ENCODE peak calls at places on chromosomes 7 and 10, in ten cellular contexts. One of them, this sample, is unnamed. For H3K4me1, the result is how much of the 10 kb centered on the place peaks cover.

GRCh38 chr10:124520553-124521428 is 59.2 kb downstream of the LHPP start:
- DNase-seq in CD4-positive, alpha-beta memory T cell: no peak
- DNase-seq in GM23338: no peak
- DNase-seq in tibial nerve: no peak
- DNase-seq in psoas muscle: no peak
- DNase-seq in PC-3: no peak
- DNase-seq in OCI-LY7: no peak
- DNase-seq in heart left ventricle: peak
- DNase-seq in CD8-positive, alpha-beta memory T cell: no peak
- DNase-seq in HepG2: no peak
- DNase-seq in this sample: no peak

GRCh38 chr10:132389631-132390454 is 7.2 kb upstream of the PWWP2B start:
- DNase-seq in CD4-positive, alpha-beta memory T cell: no peak
- DNase-seq in GM23338: peak
- DNase-seq in tibial nerve: no peak
- DNase-seq in psoas muscle: peak
- DNase-seq in PC-3: no peak
- DNase-seq in OCI-LY7: peak
- DNase-seq in heart left ventricle: peak
- DNase-seq in CD8-positive, alpha-beta memory T cell: no peak
- DNase-seq in HepG2: no peak
- DNase-seq in this sample: no peak

GRCh38 chr7:151063212-151063561 is 3.8 kb downstream of the SLC4A2 start:
- DNase-seq in CD4-positive, alpha-beta memory T cell: no peak
- DNase-seq in GM23338: peak
- DNase-seq in tibial nerve: peak
- DNase-seq in psoas muscle: peak
- DNase-seq in PC-3: peak
- DNase-seq in OCI-LY7: no peak
- DNase-seq in heart left ventricle: no peak
- DNase-seq in CD8-positive, alpha-beta memory T cell: no peak
- DNase-seq in HepG2: peak
- DNase-seq in this sample: no peak

GRCh38 chr10:15877836-15878576 is 17.7 kb upstream of the MINDY3 start:
- DNase-seq in CD4-positive, alpha-beta memory T cell: no peak
- DNase-seq in GM23338: peak
- DNase-seq in tibial nerve: no peak
- DNase-seq in psoas muscle: no peak
- DNase-seq in PC-3: peak
- DNase-seq in OCI-LY7: no peak
- DNase-seq in heart left ventricle: no peak
- DNase-seq in CD8-positive, alpha-beta memory T cell: no peak
- DNase-seq in HepG2: peak
- DNase-seq in this sample: no peak

GRCh38 chr7:83984076-83984475 is 210.5 kb downstream of the SEMA3A start:
- DNase-seq in CD4-positive, alpha-beta memory T cell: no peak
- DNase-seq in GM23338: no peak
- DNase-seq in tibial nerve: no peak
- DNase-seq in psoas muscle: no peak
- DNase-seq in PC-3: no peak
- DNase-seq in OCI-LY7: no peak
- DNase-seq in heart left ventricle: no peak
- DNase-seq in CD8-positive, alpha-beta memory T cell: no peak
- DNase-seq in HepG2: no peak
- DNase-seq in this sample: no peak

GRCh38 chr10:43125274-43125845 is 12.9 kb upstream of the CSGALNACT2 start:
- DNase-seq in CD4-positive, alpha-beta memory T cell: no peak
- DNase-seq in GM23338: no peak
- DNase-seq in tibial nerve: no peak
- DNase-seq in psoas muscle: no peak
- DNase-seq in PC-3: no peak
- DNase-seq in OCI-LY7: no peak
- DNase-seq in heart left ventricle: no peak
- DNase-seq in CD8-positive, alpha-beta memory T cell: no peak
- DNase-seq in HepG2: no peak
- DNase-seq in this sample: no peak

GRCh38 chr10:133186416-133187090 is 26.5 kb downstream of the KNDC1 start:
- DNase-seq in CD4-positive, alpha-beta memory T cell: no peak
- DNase-seq in GM23338: no peak
- DNase-seq in tibial nerve: no peak
- DNase-seq in psoas muscle: no peak
- DNase-seq in PC-3: no peak
- DNase-seq in OCI-LY7: no peak
- DNase-seq in heart left ventricle: peak
- DNase-seq in CD8-positive, alpha-beta memory T cell: no peak
- DNase-seq in HepG2: no peak
- DNase-seq in this sample: no peak

GRCh38 chr7:51639661-51640340 is 323.2 kb upstream of the COBL start:
- DNase-seq in CD4-positive, alpha-beta memory T cell: no peak
- DNase-seq in GM23338: no peak
- DNase-seq in tibial nerve: no peak
- DNase-seq in psoas muscle: no peak
- DNase-seq in PC-3: peak
- DNase-seq in OCI-LY7: no peak
- DNase-seq in heart left ventricle: no peak
- DNase-seq in CD8-positive, alpha-beta memory T cell: no peak
- DNase-seq in HepG2: no peak
- DNase-seq in this sample: no peak

GRCh38 chr10:35843524-35844171 is 201.6 kb upstream of the FZD8 start:
- DNase-seq in CD4-positive, alpha-beta memory T cell: no peak
- DNase-seq in GM23338: peak
- DNase-seq in tibial nerve: no peak
- DNase-seq in psoas muscle: no peak
- DNase-seq in PC-3: no peak
- DNase-seq in OCI-LY7: no peak
- DNase-seq in heart left ventricle: no peak
- DNase-seq in CD8-positive, alpha-beta memory T cell: no peak
- DNase-seq in HepG2: no peak
- DNase-seq in this sample: no peak

GRCh38 chr10:107914450-107915276 is 750.2 kb upstream of the SORCS1 start:
- DNase-seq in CD4-positive, alpha-beta memory T cell: no peak
- DNase-seq in GM23338: peak
- DNase-seq in tibial nerve: no peak
- DNase-seq in psoas muscle: no peak
- DNase-seq in PC-3: no peak
- DNase-seq in OCI-LY7: no peak
- DNase-seq in heart left ventricle: peak
- DNase-seq in CD8-positive, alpha-beta memory T cell: no peak
- DNase-seq in HepG2: no peak
- DNase-seq in this sample: no peak

DNA sequence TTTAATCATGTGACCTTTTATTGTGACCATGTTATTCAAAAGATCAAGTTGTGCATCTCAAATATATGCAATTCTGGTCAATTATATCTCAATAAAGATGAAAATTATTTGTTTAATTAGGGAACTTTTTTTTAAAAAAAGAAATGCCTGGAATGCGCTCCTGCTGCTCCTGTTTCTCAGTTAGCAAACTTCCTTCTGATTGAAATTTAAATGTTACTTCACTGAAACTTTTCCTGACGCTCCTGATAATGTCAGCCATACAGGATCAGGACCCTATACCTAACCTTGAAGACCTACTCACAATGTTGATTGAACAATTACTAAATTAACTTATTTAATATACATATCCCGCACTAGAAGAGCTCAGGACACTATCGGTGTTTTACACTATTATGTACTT is 190.4 kb downstream of the MACC1 start:
- DNase-seq in CD4-positive, alpha-beta memory T cell: no peak
- DNase-seq in GM23338: peak
- DNase-seq in tibial nerve: no peak
- DNase-seq in psoas muscle: no peak
- DNase-seq in PC-3: no peak
- DNase-seq in OCI-LY7: no peak
- DNase-seq in heart left ventricle: no peak
- DNase-seq in CD8-positive, alpha-beta memory T cell: no peak
- DNase-seq in HepG2: no peak
- DNase-seq in this sample: no peak
- H3K4me1 ChIP-seq in CD4-positive, alpha-beta memory T cell: under half
- H3K4me1 ChIP-seq in GM23338: half or more
- H3K4me1 ChIP-seq in tibial nerve: under half
- H3K4me1 ChIP-seq in psoas muscle: under half
- H3K4me1 ChIP-seq in PC-3: under half
- H3K4me1 ChIP-seq in OCI-LY7: under half
- H3K4me1 ChIP-seq in heart left ventricle: under half
- H3K4me1 ChIP-seq in CD8-positive, alpha-beta memory T cell: under half
- H3K4me1 ChIP-seq in HepG2: under half
- H3K4me1 ChIP-seq in this sample: under half

GRCh38 chr7:148630078-148630477 is 39.5 kb downstream of the C7orf33 start:
- DNase-seq in CD4-positive, alpha-beta memory T cell: no peak
- DNase-seq in GM23338: no peak
- DNase-seq in tibial nerve: no peak
- DNase-seq in psoas muscle: no peak
- DNase-seq in PC-3: no peak
- DNase-seq in OCI-LY7: no peak
- DNase-seq in heart left ventricle: no peak
- DNase-seq in CD8-positive, alpha-beta memory T cell: no peak
- DNase-seq in HepG2: no peak
- DNase-seq in this sample: no peak
- H3K4me1 ChIP-seq in CD4-positive, alpha-beta memory T cell: under half
- H3K4me1 ChIP-seq in GM23338: under half
- H3K4me1 ChIP-seq in tibial nerve: under half
- H3K4me1 ChIP-seq in psoas muscle: under half
- H3K4me1 ChIP-seq in PC-3: under half
- H3K4me1 ChIP-seq in OCI-LY7: under half
- H3K4me1 ChIP-seq in heart left ventricle: under half
- H3K4me1 ChIP-seq in CD8-positive, alpha-beta memory T cell: under half
- H3K4me1 ChIP-seq in HepG2: under half
- H3K4me1 ChIP-seq in this sample: under half

DNA sequence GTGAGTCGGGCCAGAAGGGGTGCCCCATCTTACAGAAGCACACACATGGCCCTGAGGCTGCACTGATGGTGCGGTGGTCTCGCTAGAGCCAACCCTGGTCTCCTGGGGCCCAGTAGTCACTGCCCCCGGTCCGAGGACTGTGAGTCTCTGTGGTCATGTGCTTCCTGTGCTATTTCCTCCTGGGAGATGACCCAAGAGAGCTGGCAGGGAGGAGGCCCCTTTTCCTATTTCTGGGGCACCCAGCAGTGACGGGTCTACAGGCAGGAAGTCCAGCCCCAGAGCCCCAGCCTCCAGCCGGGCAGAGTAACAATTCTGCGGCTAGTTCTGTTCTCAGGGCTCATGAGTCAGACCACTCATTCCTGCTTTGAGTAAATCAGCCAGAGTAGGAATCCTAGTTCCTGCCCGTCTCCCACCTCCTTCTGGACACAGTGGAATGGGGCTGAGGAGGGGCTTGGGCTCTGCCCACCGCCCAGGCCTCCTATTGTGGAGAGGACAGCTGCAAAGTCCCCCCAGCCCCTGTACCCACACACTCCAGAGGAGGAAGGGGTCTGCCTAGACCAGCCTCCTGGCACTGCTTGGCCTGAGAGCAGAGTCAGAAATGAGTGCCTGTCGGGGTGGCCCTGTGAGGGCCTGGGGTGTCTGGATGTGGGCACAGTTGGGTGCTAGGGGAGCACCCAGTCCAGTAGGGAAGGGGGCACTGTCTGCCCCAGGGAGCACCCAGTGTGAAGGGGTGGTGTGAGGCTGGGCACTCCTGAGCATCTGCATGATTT is 80.5 kb upstream of the PPIF start:
- DNase-seq in CD4-positive, alpha-beta memory T cell: no peak
- DNase-seq in GM23338: no peak
- DNase-seq in tibial nerve: peak
- DNase-seq in psoas muscle: peak
- DNase-seq in PC-3: peak
- DNase-seq in OCI-LY7: peak
- DNase-seq in heart left ventricle: peak
- DNase-seq in CD8-positive, alpha-beta memory T cell: no peak
- DNase-seq in HepG2: no peak
- DNase-seq in this sample: peak
- H3K4me1 ChIP-seq in CD4-positive, alpha-beta memory T cell: under half
- H3K4me1 ChIP-seq in GM23338: under half
- H3K4me1 ChIP-seq in tibial nerve: half or more
- H3K4me1 ChIP-seq in psoas muscle: under half
- H3K4me1 ChIP-seq in PC-3: half or more
- H3K4me1 ChIP-seq in OCI-LY7: under half
- H3K4me1 ChIP-seq in heart left ventricle: half or more
- H3K4me1 ChIP-seq in CD8-positive, alpha-beta memory T cell: under half
- H3K4me1 ChIP-seq in HepG2: under half
- H3K4me1 ChIP-seq in this sample: under half

GRCh38 chr7:50142421-50143113 is 49.5 kb upstream of the ZPBP start:
- DNase-seq in CD4-positive, alpha-beta memory T cell: no peak
- DNase-seq in GM23338: peak
- DNase-seq in tibial nerve: no peak
- DNase-seq in psoas muscle: no peak
- DNase-seq in PC-3: peak
- DNase-seq in OCI-LY7: peak
- DNase-seq in heart left ventricle: no peak
- DNase-seq in CD8-positive, alpha-beta memory T cell: peak
- DNase-seq in HepG2: peak
- DNase-seq in this sample: no peak

GRCh38 chr7:50147952-50148351 is 54.9 kb upstream of the ZPBP start:
- DNase-seq in CD4-positive, alpha-beta memory T cell: no peak
- DNase-seq in GM23338: no peak
- DNase-seq in tibial nerve: no peak
- DNase-seq in psoas muscle: no peak
- DNase-seq in PC-3: no peak
- DNase-seq in OCI-LY7: no peak
- DNase-seq in heart left ventricle: no peak
- DNase-seq in CD8-positive, alpha-beta memory T cell: no peak
- DNase-seq in HepG2: no peak
- DNase-seq in this sample: no peak

GRCh38 chr7:50149364-50149763 is 56.3 kb upstream of the ZPBP start:
- DNase-seq in CD4-positive, alpha-beta memory T cell: peak
- DNase-seq in GM23338: no peak
- DNase-seq in tibial nerve: no peak
- DNase-seq in psoas muscle: no peak
- DNase-seq in PC-3: no peak
- DNase-seq in OCI-LY7: peak
- DNase-seq in heart left ventricle: no peak
- DNase-seq in CD8-positive, alpha-beta memory T cell: no peak
- DNase-seq in HepG2: no peak
- DNase-seq in this sample: no peak

GRCh38 chr7:50146692-50147091 is 53.6 kb upstream of the ZPBP start:
- DNase-seq in CD4-positive, alpha-beta memory T cell: no peak
- DNase-seq in GM23338: no peak
- DNase-seq in tibial nerve: no peak
- DNase-seq in psoas muscle: no peak
- DNase-seq in PC-3: no peak
- DNase-seq in OCI-LY7: peak
- DNase-seq in heart left ventricle: no peak
- DNase-seq in CD8-positive, alpha-beta memory T cell: no peak
- DNase-seq in HepG2: no peak
- DNase-seq in this sample: no peak

DNA sequence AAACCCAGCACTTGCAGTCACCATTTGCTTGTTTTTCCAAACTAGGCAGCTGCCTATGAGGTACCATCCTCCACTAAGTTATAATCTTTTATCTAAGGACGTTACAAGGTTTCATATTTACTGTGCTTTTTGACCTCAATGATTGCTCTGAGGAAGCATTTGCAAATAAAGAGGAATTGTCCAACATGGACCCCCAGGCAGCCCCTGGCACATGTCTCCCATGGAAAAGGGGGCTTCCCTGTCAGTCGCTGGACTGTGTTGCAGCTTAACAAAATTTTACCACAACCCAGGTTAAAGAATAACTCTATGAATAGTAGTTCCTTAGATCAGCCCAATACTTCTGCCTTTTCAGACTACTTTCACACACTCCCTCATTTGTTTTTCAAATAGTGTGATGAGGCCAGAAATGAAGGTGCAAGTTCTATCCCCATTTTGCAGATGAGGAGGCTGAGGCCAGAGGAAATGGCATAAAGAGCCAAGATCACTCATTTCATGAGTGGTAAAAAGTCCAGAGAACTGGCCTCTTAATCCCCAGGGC is 52.8 kb upstream of the ZPBP start:
- DNase-seq in CD4-positive, alpha-beta memory T cell: no peak
- DNase-seq in GM23338: no peak
- DNase-seq in tibial nerve: no peak
- DNase-seq in psoas muscle: no peak
- DNase-seq in PC-3: no peak
- DNase-seq in OCI-LY7: peak
- DNase-seq in heart left ventricle: no peak
- DNase-seq in CD8-positive, alpha-beta memory T cell: no peak
- DNase-seq in HepG2: no peak
- DNase-seq in this sample: no peak
- H3K4me1 ChIP-seq in CD4-positive, alpha-beta memory T cell: half or more
- H3K4me1 ChIP-seq in GM23338: under half
- H3K4me1 ChIP-seq in tibial nerve: under half
- H3K4me1 ChIP-seq in psoas muscle: under half
- H3K4me1 ChIP-seq in PC-3: under half
- H3K4me1 ChIP-seq in OCI-LY7: half or more
- H3K4me1 ChIP-seq in heart left ventricle: under half
- H3K4me1 ChIP-seq in CD8-positive, alpha-beta memory T cell: under half
- H3K4me1 ChIP-seq in HepG2: under half
- H3K4me1 ChIP-seq in this sample: under half